ENCODE peak calls at places on chromosomes 3 and 15, in six cellular contexts. Z, E, V, B, X and J are unnamed samples. For H3K36me3, the result is how much of the 10 kb centered on the place peaks cover.

GRCh38 chr15:52523192-52523591 is 5.5 kb downstream of the MYO5A start:
- DNase-seq in Z (no peak), E (no peak), V (no peak), B (no peak), X (no peak), J (no peak)

GRCh38 chr3:145384307-145384706 is 776.7 kb downstream of the PLOD2 start:
- DNase-seq in Z (no peak), E (no peak), V (no peak), B (no peak), X (no peak), J (no peak)

GRCh38 chr15:57485869-57486268 is 105.8 kb upstream of the MYZAP start:
- DNase-seq in Z (no peak), E (no peak), V (no peak), B (no peak), X (peak), J (no peak)

GRCh38 chr3:58222161-58222724 is 11.5 kb upstream of the DNASE1L3 start:
- DNase-seq in Z (no peak), E (no peak), V (no peak), B (no peak), X (no peak), J (no peak)

GRCh38 chr3:69306239-69307185 is 79.4 kb downstream of the FRMD4B start:
- DNase-seq in Z (no peak), E (no peak), V (peak), B (no peak), X (peak), J (no peak)

GRCh38 chr15:43749690-43750345 is 3.6 kb downstream of the PDIA3 start:
- DNase-seq in Z (no peak), E (no peak), V (no peak), B (no peak), X (no peak), J (no peak)

GRCh38 chr3:133995264-133995663 is 34.5 kb downstream of the SLCO2A1 start:
- DNase-seq in Z (peak), E (no peak), V (no peak), B (no peak), X (no peak), J (no peak)

GRCh38 chr3:128041378-128041777 is 10.9 kb upstream of the SEC61A1 start:
- DNase-seq in Z (no peak), E (no peak), V (no peak), B (no peak), X (no peak), J (no peak)

GRCh38 chr3:71579934-71580318 is 3.6 kb downstream of the FOXP1 start:
- DNase-seq in Z (no peak), E (no peak), V (peak), B (no peak), X (no peak), J (no peak)

GRCh38 chr3:72345237-72345878 is 502.9 kb downstream of the SHQ1 start:
- DNase-seq in Z (peak), E (no peak), V (no peak), B (no peak), X (no peak), J (no peak)

GRCh38 chr3:16452265-16452664 is 61.2 kb downstream of the RFTN1 start:
- DNase-seq in Z (no peak), E (no peak), V (no peak), B (no peak), X (no peak), J (no peak)

GRCh38 chr3:42189746-42190145 is 76.2 kb downstream of the CCK start:
- DNase-seq in Z (no peak), E (no peak), V (no peak), B (no peak), X (no peak), J (no peak)

GRCh38 chr3:42187936-42188335 is 78.0 kb downstream of the CCK start:
- DNase-seq in Z (no peak), E (no peak), V (no peak), B (no peak), X (no peak), J (no peak)

GRCh38 chr3:42190701-42191442 is 75.1 kb downstream of the CCK start:
- DNase-seq in Z (no peak), E (no peak), V (peak), B (no peak), X (no peak), J (no peak)

GRCh38 chr3:42188365-42188764 is 77.6 kb downstream of the CCK start:
- DNase-seq in Z (no peak), E (no peak), V (no peak), B (no peak), X (no peak), J (no peak)

DNA sequence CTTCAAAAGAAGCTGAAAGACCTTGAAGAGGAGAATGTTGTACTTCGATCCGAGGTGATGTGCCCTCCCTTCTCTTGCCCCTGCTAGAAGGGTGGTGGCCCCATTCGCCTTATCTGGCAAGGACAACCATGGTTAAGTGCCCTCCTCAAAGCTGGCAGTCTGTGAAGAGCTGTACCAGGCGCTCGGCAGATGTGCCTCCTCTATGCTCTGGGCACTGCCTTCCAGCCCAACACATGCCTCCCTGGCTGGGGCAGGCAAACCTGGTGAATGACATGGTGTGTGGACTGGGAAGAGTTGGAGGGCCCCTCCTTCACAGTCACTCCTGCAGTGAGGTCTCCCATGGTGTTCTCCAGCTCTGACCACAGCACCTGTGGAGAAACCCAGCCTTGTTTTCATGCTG is 76.9 kb downstream of the CCK start:
- DNase-seq in Z (no peak), E (no peak), V (no peak), B (peak), X (no peak), J (no peak)
- H3K36me3 ChIP-seq in Z (under half), E (half or more), V (under half), B (under half), X (half or more), J (under half)

GRCh38 chr15:73633111-73633990 is at the start of gene NPTN:
- DNase-seq in Z (peak), E (peak), V (peak), B (peak), X (peak), J (peak)
- TF ChIP-seq POLR2A in Z (peak), E (no peak), V (peak), B (peak), X (no peak), J (no peak)

DNA sequence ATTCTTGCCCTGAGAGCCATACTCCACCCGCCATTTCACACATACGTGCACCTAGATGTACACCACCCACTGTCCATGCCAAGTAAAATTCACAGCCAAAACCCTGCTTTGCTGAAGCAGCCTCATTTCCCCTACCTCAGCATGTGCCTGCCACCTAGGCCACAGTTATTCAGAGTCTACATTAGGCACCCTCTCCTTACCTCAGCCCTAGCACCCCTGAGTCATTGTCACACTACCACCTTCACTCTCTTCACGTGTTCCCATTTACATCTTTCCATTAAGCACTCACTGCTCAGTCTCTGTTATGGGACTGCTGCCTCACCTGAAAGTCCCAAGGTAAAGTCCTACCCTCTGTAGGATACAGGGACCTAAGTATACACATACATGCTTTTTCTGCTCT is 70.0 kb downstream of the SETD5 start:
- DNase-seq in Z (no peak), E (no peak), V (no peak), B (no peak), X (no peak), J (no peak)
- H3K36me3 ChIP-seq in Z (half or more), E (half or more), V (half or more), B (under half), X (half or more), J (under half)

GRCh38 chr3:184132947-184133346 is 2.2 kb upstream of the EIF2B5 start:
- DNase-seq in Z (no peak), E (no peak), V (no peak), B (no peak), X (no peak), J (no peak)

GRCh38 chr3:184135149-184135910 is at the start of gene EIF2B5:
- DNase-seq in Z (peak), E (peak), V (peak), B (peak), X (peak), J (no peak)

GRCh38 chr3:184134746-184135148 is 411 bp upstream of the EIF2B5 start:
- DNase-seq in Z (no peak), E (no peak), V (no peak), B (no peak), X (no peak), J (no peak)

GRCh38 chr3:184135911-184136260 is 728 bp downstream of the EIF2B5 start:
- DNase-seq in Z (no peak), E (no peak), V (no peak), B (no peak), X (no peak), J (no peak)

GRCh38 chr3:184133840-184134745 is 1.1 kb upstream of the EIF2B5 start:
- DNase-seq in Z (peak), E (peak), V (peak), B (peak), X (peak), J (no peak)
- TF ChIP-seq POLR2A in Z (no peak), E (no peak), V (peak), B (peak), X (no peak), J (no peak)